ENCODE peak calls at places on chromosomes 5 and 9, in four cellular contexts. E is SK-MEL-5, K is astrocyte of the spinal cord, J is HuH-7. P is an unnamed sample.

GRCh38 chr5:90169078-90169477 is 240.5 kb downstream of the CETN3 start:
- DNase-seq in E (no peak), K (no peak), J (no peak), P (no peak)

GRCh38 chr9:133532937-133533668 is 1.4 kb upstream of the ADAMTSL2 start:
- DNase-seq in E (peak), K (peak), J (peak), P (peak)

GRCh38 chr5:34682926-34683623 is 26.9 kb downstream of the RAI14 start:
- DNase-seq in E (no peak), K (peak), J (no peak), P (no peak)

GRCh38 chr5:96067251-96067650 is 105.6 kb upstream of the ELL2 start:
- DNase-seq in E (no peak), K (no peak), J (no peak), P (no peak)

GRCh38 chr5:72364186-72364585 is 44.0 kb downstream of the PTCD2 start:
- DNase-seq in E (no peak), K (no peak), J (no peak), P (no peak)

GRCh38 chr5:140232731-140233130 is 57.7 kb downstream of the CYSTM1 start:
- DNase-seq in E (peak), K (no peak), J (no peak), P (no peak)

GRCh38 chr9:93813221-93813620 is 141.9 kb downstream of the BARX1 start:
- DNase-seq in E (no peak), K (no peak), J (no peak), P (no peak)

GRCh38 chr9:135077497-135078200 is 9.8 kb upstream of the OLFM1 start:
- DNase-seq in E (no peak), K (no peak), J (peak), P (peak)

GRCh38 chr5:146962801-146963355 is 84.3 kb upstream of the PPP2R2B start:
- DNase-seq in E (peak), K (peak), J (no peak), P (no peak)

GRCh38 chr5:14676320-14676719 is 11.8 kb downstream of the OTULIN start:
- DNase-seq in E (no peak), K (peak), J (no peak), P (no peak)